ENCODE peak calls at places on chromosomes 13 and 19, in five cellular contexts. E, Y, B, G and D are unnamed samples.
A peak's percentile ranks its signal among the peaks of the same experiment; 100 is the strongest.

GRCh38 chr13:46180393-46180792 is 1.6 kb downstream of the LCP1 start:
- DNase-seq in E (no peak), Y (no peak), B (no peak), G (no peak), D (no peak)

GRCh38 chr19:56476671-56477428 is at the start of gene ZNF667:
- DNase-seq in E (no peak), Y (no peak), B (no peak), G (peak; percentile 5), D (no peak)

GRCh38 chr13:112253631-112254030 is 122.5 kb upstream of the SPACA7 start:
- DNase-seq in E (no peak), Y (no peak), B (no peak), G (no peak), D (no peak)

GRCh38 chr19:58581227-58582141 is 8.3 kb upstream of the MZF1 start:
- DNase-seq in E (peak; percentile 77), Y (no peak), B (peak; percentile 81), G (peak; percentile 80), D (peak; percentile 88)

GRCh38 chr13:95354680-95355487 is 53.6 kb upstream of the ABCC4 start:
- DNase-seq in E (no peak), Y (no peak), B (no peak), G (peak; percentile 22), D (no peak)

GRCh38 chr13:94480672-94481145 is 1.2 kb upstream of the DCT start:
- DNase-seq in E (no peak), Y (no peak), B (peak; percentile 40), G (no peak), D (peak; percentile 81)

GRCh38 chr13:109297628-109298027 is 488.8 kb downstream of the IRS2 start:
- DNase-seq in E (no peak), Y (no peak), B (peak; percentile 37), G (no peak), D (peak; percentile 89)

GRCh38 chr19:4581381-4582111 is 22.1 kb upstream of the SEMA6B start:
- DNase-seq in E (no peak), Y (no peak), B (no peak), G (no peak), D (no peak)

GRCh38 chr13:79522583-79522982 is 41.6 kb downstream of the NDFIP2 start:
- DNase-seq in E (no peak), Y (no peak), B (no peak), G (no peak), D (peak; percentile 14)

GRCh38 chr19:15595069-15595468 is 19.9 kb upstream of the CYP4F8 start:
- DNase-seq in E (no peak), Y (no peak), B (no peak), G (no peak), D (no peak)

GRCh38 chr19:8206147-8207087 is 2.8 kb upstream of the CERS4 start:
- DNase-seq in E (no peak), Y (no peak), B (no peak), G (peak; percentile 83), D (no peak)

GRCh38 chr13:113972451-113973217 is 1.2 kb downstream of the C13orf46 start:
- DNase-seq in E (no peak), Y (no peak), B (no peak), G (no peak), D (peak; percentile 82)

GRCh38 chr19:46604781-46605355 is 3.7 kb downstream of the CALM3 start:
- DNase-seq in E (no peak), Y (no peak), B (no peak), G (no peak), D (no peak)

GRCh38 chr13:28719656-28720055 is 886 bp upstream of the SLC46A3 start:
- DNase-seq in E (no peak), Y (no peak), B (no peak), G (no peak), D (peak; percentile 95)

GRCh38 chr19:15241259-15241658 is 9.0 kb upstream of the EPHX3 start:
- DNase-seq in E (no peak), Y (no peak), B (no peak), G (no peak), D (no peak)

GRCh38 chr13:111632906-111633305 is 312.5 kb downstream of the TEX29 start:
- DNase-seq in E (no peak), Y (no peak), B (no peak), G (no peak), D (no peak)

GRCh38 chr19:33472696-33473624 is 48.6 kb downstream of the PEPD start:
- DNase-seq in E (no peak), Y (no peak), B (peak; percentile 8), G (no peak), D (peak; percentile 78)

GRCh38 chr19:33676999-33677665 is 55.4 kb downstream of the CHST8 start:
- DNase-seq in E (no peak), Y (no peak), B (no peak), G (no peak), D (no peak)

GRCh38 chr19:12617646-12618045 is 6.9 kb downstream of the ZNF791 start:
- DNase-seq in E (no peak), Y (no peak), B (no peak), G (no peak), D (no peak)